ENCODE peak calls at places on chromosomes 13 and 19, in four cellular contexts. N, Y, G and R are unnamed samples.

GRCh38 chr13:75636339-75637095 is 387 bp downstream of the LMO7 start:
- DNase-seq in N (peak; percentile 64), Y (peak; percentile 83), G (peak; percentile 16), R (no peak)

GRCh38 chr19:11291991-11292390 is 4.0 kb upstream of the TSPAN16 start:
- DNase-seq in N (peak; percentile 25), Y (no peak), G (no peak), R (no peak)

GRCh38 chr19:7211191-7211988 is 82.8 kb downstream of the INSR start:
- DNase-seq in N (no peak), Y (peak; percentile 65), G (peak; percentile 64), R (peak; percentile 19)

GRCh38 chr19:10896851-10897526 is 25.6 kb downstream of the CARM1 start:
- DNase-seq in N (peak; percentile 75), Y (peak; percentile 31), G (no peak), R (no peak)

GRCh38 chr13:73141292-73141771 is 82.5 kb downstream of the KLF5 start:
- DNase-seq in N (no peak), Y (no peak), G (no peak), R (no peak)

GRCh38 chr19:5141278-5141925 is 172.5 kb downstream of the KDM4B start:
- DNase-seq in N (no peak), Y (no peak), G (no peak), R (peak; percentile 51)

GRCh38 chr13:106238690-106239089 is 296.8 kb downstream of the EFNB2 start:
- DNase-seq in N (no peak), Y (no peak), G (no peak), R (no peak)

GRCh38 chr19:16477311-16477710 is 5.5 kb upstream of the EPS15L1 start:
- DNase-seq in N (no peak), Y (no peak), G (no peak), R (no peak)

GRCh38 chr19:19595171-19595701 is 23.3 kb downstream of the PBX4 start:
- DNase-seq in N (no peak), Y (no peak), G (no peak), R (no peak)

GRCh38 chr13:76799696-76800095 is 86.5 kb downstream of the KCTD12 start:
- DNase-seq in N (no peak), Y (no peak), G (no peak), R (no peak)

GRCh38 chr19:11375143-11375948 is 880 bp downstream of the SWSAP1 start:
- DNase-seq in N (peak; percentile 87), Y (peak; percentile 83), G (peak; percentile 64), R (no peak)

GRCh38 chr13:70747305-70747704 is 639.1 kb upstream of the KLHL1 start:
- DNase-seq in N (no peak), Y (no peak), G (no peak), R (no peak)

GRCh38 chr13:24270639-24271131 is 38.7 kb upstream of the C1QTNF9 start:
- DNase-seq in N (peak; percentile 53), Y (peak; percentile 52), G (peak; percentile 36), R (peak; percentile 78)

GRCh38 chr13:51635137-51635878 is 51.0 kb downstream of the WDFY2 start:
- DNase-seq in N (peak; percentile 18), Y (peak; percentile 28), G (no peak), R (no peak)

GRCh38 chr19:2495651-2496316 is 19.9 kb downstream of the GADD45B start:
- DNase-seq in N (no peak), Y (no peak), G (peak; percentile 38), R (no peak)

GRCh38 chr19:2494447-2495129 is 18.7 kb downstream of the GADD45B start:
- DNase-seq in N (peak; percentile 41), Y (no peak), G (peak; percentile 74), R (peak; percentile 70)

GRCh38 chr19:2495130-2495641 is 19.3 kb downstream of the GADD45B start:
- DNase-seq in N (peak; percentile 16), Y (peak; percentile 82), G (peak; percentile 66), R (peak; percentile 43)

GRCh38 chr19:2492870-2493269 is 16.9 kb downstream of the GADD45B start:
- DNase-seq in N (no peak), Y (no peak), G (no peak), R (no peak)

DNA sequence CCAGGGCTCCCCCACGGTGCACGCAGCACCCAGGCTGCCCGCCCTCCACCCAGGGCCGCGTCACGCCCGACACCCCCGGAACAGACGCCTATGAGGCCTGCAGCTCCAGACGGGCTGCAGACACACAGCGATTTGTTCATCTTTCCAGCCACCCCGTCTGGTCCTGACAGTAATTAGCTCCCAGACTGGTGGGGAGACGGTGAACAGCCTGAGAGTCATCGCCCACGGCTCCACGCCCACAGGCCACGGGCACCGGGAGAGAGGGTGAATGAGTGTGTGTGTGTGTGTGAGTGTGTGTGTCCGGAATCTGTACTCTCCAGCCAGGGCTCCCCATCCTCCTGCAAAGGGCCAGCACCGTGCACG is 18.1 kb downstream of the GADD45B start:
- DNase-seq in N (no peak), Y (no peak), G (no peak), R (peak; percentile 49)
- H3K4me3 ChIP-seq in N (peak overlapping the region; percentile 51), Y (no peak overlapping the region), G (no peak overlapping the region), R (peak overlapping the region; percentile 76)

DNA sequence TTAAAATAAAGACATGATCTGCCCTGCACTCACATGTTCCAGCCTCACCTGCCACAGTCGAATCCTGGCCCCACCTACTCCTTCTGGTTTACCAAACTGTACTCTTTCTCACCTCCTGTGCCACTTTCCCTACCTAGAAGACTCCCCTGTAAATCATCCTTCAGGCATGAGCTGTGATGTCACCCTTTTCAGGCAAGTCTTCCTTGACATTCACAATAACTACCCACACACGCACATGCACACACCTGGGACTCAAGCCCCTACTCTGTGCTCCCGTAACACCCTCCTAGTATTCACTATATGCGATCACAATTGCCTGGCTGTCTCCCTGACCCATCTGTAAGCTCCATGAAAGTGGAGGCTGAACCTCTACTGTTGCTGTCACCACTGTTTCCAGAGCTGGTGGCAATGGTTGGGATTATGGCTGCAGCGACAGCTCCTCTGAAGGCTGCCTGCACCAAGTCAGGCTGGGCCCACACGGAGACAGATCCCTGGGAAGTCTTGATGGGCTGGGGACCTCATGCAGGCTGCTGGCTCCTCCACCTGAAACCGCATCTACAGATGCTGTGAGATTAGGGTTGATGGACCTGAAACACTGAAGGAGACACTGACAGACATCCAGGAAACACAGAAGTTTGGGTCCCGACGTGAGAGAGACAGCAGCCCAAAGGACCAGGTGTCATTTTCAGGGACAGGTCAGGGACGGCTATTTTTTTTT is 611.1 kb downstream of the UQCRFS1 start:
- DNase-seq in N (no peak), Y (peak; percentile 15), G (no peak), R (no peak)
- TF ChIP-seq CTCF in N (no peak), Y (no peak), G (no peak), R (no peak)

GRCh38 chr13:39283062-39283461 is 244.8 kb downstream of the NHLRC3 start:
- DNase-seq in N (no peak), Y (no peak), G (no peak), R (no peak)
- H3K27ac ChIP-seq in N (no peak overlapping the region), Y (no peak overlapping the region), G (no peak overlapping the region), R (no peak overlapping the region)

DNA sequence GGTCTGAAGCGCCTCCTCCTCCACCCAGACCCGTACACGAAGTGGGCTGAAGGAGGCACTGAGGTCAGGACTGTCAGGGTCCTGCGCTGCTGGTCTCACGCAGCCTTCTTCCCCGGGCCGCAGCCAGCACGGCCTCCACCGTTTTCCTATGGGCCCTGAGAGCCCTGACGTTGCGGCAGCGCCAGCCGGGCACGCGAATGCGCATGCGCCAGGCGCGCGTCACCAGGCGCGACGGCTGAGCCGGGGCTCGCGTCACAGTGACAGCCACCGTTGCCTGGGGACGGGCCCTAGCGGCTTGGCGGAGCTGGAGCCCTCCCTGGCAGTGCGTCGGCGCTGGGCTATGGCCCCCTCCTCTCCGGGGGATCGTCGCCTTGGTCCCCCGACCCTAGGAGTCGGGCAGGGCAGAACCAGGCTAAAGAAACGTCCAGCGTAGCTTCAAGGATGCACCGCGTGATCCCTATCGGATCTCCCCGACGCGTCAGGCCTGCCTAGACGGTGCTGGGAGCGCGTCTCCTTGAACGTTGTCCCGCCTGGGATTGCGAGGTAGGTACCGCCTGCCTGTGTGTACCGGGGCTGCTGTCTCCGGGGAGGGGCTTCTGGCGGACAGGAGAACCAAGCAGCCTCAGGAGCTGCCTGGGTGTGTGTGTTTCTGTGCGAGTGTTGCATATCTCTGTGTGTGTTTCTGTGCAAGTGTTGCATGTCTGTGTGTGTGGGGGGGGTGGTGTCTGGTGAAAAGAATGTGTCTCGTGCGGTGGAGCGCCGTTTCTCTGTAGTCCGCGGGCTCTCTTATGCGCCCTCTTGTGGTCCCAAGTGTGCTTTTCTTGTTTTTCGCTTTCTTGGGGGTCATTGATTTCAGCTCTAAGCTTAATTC is 43.2 kb downstream of the ZNF571 start:
- DNase-seq in N (peak; percentile 76), Y (peak; percentile 50), G (no peak), R (no peak)
- H3K4me3 ChIP-seq in N (peak overlapping the region; percentile 55), Y (peak overlapping the region; percentile 64), G (no peak overlapping the region), R (no peak overlapping the region)

GRCh38 chr19:35977446-35978222 is 17.4 kb upstream of the SDHAF1 start:
- DNase-seq in N (peak; percentile 36), Y (peak; percentile 94), G (no peak), R (no peak)
- TF ChIP-seq CTCF in N (no peak), Y (peak; percentile 80), G (no peak), R (no peak)

DNA sequence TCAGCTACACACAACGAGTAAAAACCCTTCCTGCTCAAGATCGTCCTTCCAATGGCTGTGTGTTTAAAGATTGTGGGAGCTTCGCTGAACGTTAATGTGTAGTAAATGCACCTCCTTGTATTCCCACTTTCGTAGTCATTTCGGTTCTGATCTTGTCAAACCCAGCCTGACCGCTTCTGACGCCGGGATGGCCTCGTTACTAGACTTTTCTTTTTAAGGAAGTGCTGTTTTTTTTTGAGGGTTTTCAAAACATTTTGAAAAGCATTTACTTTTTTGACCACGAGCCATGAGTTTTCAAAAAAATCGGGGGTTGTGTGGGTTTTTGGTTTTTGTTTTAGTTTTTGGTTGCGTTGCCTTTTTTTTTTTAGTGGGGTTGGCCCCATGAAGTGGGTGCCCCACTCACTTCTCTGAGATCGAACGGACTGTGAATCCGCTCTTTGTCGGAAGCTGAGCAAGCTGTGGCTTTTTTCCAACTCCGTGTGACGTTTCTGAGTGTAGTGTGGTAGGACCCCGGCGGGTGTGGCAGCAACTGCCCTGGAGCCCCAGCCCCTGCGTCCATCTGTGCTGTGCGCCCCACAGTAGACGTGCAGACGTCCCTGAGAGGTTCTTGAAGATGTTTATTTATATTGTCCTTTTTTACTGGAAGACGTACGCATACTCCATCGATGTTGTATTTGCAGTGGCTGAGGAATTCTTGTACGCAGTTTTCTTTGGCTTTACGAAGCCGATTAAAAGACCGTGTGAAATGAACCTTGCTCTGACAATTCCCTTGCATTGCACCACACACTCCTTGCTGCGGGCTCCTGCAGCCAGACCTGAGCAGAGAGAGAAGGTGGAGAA is 2.7 kb upstream of the FAM174C start:
- DNase-seq in N (peak; percentile 79), Y (no peak), G (no peak), R (no peak)
- H3K27ac ChIP-seq in N (peak overlapping the region; percentile 100), Y (no peak overlapping the region), G (peak overlapping the region; percentile 7), R (peak overlapping the region; percentile 99)